ENCODE peak calls at places on chromosome 1, in nine cellular contexts. W is HFF-Myc, G is upper lobe of right lung, Y is omental fat pad, D is tibial artery, K is fibroblast of lung, M is stomach, B is lung, J is WTC11. H is an unnamed sample.

GRCh38 chr1:207619833-207620572 is 24.9 kb upstream of the CR1L start:
- DNase-seq in M (no peak), B (no peak), J (no peak), K (peak), G (no peak), D (no peak), W (peak), Y (no peak), H (peak)

GRCh38 chr1:26790551-26790953 is 2.8 kb downstream of the PIGV start:
- DNase-seq in D (no peak), K (no peak), G (no peak), M (no peak), B (no peak), W (no peak), Y (no peak), J (no peak), H (peak)

GRCh38 chr1:196608401-196609113 is at the start of gene KCNT2:
- DNase-seq in Y (no peak), M (peak), B (peak), W (peak), D (peak), J (peak), G (peak), K (peak), H (peak)

GRCh38 chr1:218371927-218372672 is 27.0 kb downstream of the TGFB2 start:
- DNase-seq in W (peak), K (peak), D (no peak), G (no peak), J (no peak), M (no peak), Y (no peak), B (no peak), H (peak)

GRCh38 chr1:226629896-226630550 is 81.5 kb downstream of the STUM start:
- DNase-seq in J (no peak), M (no peak), G (peak), Y (no peak), K (no peak), W (no peak), B (no peak), D (peak), H (no peak)

GRCh38 chr1:78091215-78091813 is 45.5 kb downstream of the GIPC2 start:
- DNase-seq in M (no peak), D (no peak), J (peak), G (no peak), B (no peak), W (no peak), K (no peak), Y (no peak), H (no peak)

GRCh38 chr1:218874313-218874712 is 299.4 kb upstream of the LYPLAL1 start:
- DNase-seq in J (no peak), B (no peak), K (peak), Y (no peak), G (no peak), M (no peak), D (no peak), W (no peak), H (peak)

GRCh38 chr1:84691139-84691783 is 1.0 kb upstream of the SSX2IP start:
- DNase-seq in J (no peak), M (no peak), B (no peak), D (no peak), K (peak), Y (no peak), W (no peak), G (no peak), H (no peak)

GRCh38 chr1:192575499-192576189 is at the start of gene RGS1:
- DNase-seq in D (peak), J (no peak), K (no peak), B (no peak), W (no peak), M (peak), Y (no peak), G (peak), H (no peak)

GRCh38 chr1:171940373-171940772 is 99.1 kb downstream of the DNM3 start:
- DNase-seq in K (no peak), W (no peak), G (no peak), B (no peak), M (no peak), D (no peak), Y (no peak), J (no peak), H (peak)

GRCh38 chr1:3348196-3348865 is 106.1 kb upstream of the ARHGEF16 start:
- DNase-seq in M (no peak), D (no peak), K (no peak), Y (no peak), W (no peak), G (no peak), J (no peak), B (no peak), H (no peak)

GRCh38 chr1:151340870-151341754 is 5.9 kb downstream of the RFX5 start:
- DNase-seq in Y (no peak), D (no peak), M (no peak), B (peak), W (peak), G (no peak), J (peak), K (peak), H (peak)

GRCh38 chr1:95583811-95584210 is 349.8 kb downstream of the RWDD3 start:
- DNase-seq in W (no peak), K (no peak), J (no peak), D (no peak), B (no peak), Y (no peak), G (no peak), M (no peak), H (no peak)

GRCh38 chr1:39701092-39701460 is 9.8 kb upstream of the HPCAL4 start:
- DNase-seq in K (peak), M (peak), Y (no peak), B (no peak), W (no peak), G (no peak), J (peak), D (no peak), H (peak)

GRCh38 chr1:66598670-66599069 is 64.7 kb downstream of the SGIP1 start:
- DNase-seq in K (peak), M (no peak), B (no peak), Y (no peak), W (peak), D (no peak), G (no peak), J (no peak), H (peak)

GRCh38 chr1:51210055-51210454 is 26.0 kb upstream of the RNF11 start:
- DNase-seq in B (no peak), W (no peak), M (no peak), Y (no peak), K (no peak), D (no peak), G (no peak), J (no peak), H (no peak)

GRCh38 chr1:61121631-61122030 is 39.3 kb downstream of the NFIA start:
- DNase-seq in B (no peak), W (no peak), G (no peak), D (no peak), M (no peak), K (no peak), J (no peak), Y (no peak), H (no peak)

GRCh38 chr1:29201595-29202051 is 19.9 kb upstream of the SRSF4 start:
- DNase-seq in Y (no peak), K (no peak), M (no peak), G (no peak), B (no peak), J (no peak), W (no peak), D (no peak), H (no peak)

GRCh38 chr1:214583113-214583512 is 19.9 kb upstream of the CENPF start:
- DNase-seq in D (no peak), K (no peak), Y (no peak), B (no peak), W (no peak), J (no peak), G (no peak), M (no peak), H (no peak)

GRCh38 chr1:207987164-207987563 is 76.2 kb upstream of the CD34 start:
- DNase-seq in G (no peak), J (no peak), W (no peak), B (no peak), K (peak), M (no peak), D (no peak), Y (no peak), H (no peak)

GRCh38 chr1:153635872-153636271 is 2.0 kb downstream of the CHTOP start:
- DNase-seq in K (no peak), M (no peak), G (peak), B (no peak), W (no peak), D (no peak), Y (no peak), J (no peak), H (no peak)

GRCh38 chr1:62613890-62614289 is 16.6 kb downstream of the ANGPTL3 start:
- DNase-seq in W (no peak), Y (no peak), D (no peak), K (peak), M (no peak), B (no peak), G (no peak), J (no peak), H (peak)

GRCh38 chr1:11434506-11434905 is 44.4 kb upstream of the DISP3 start:
- DNase-seq in J (no peak), M (no peak), B (no peak), W (no peak), K (no peak), D (no peak), G (no peak), Y (no peak), H (no peak)

GRCh38 chr1:239733995-239734394 is 347.6 kb downstream of the CHRM3 start:
- DNase-seq in Y (no peak), D (no peak), W (no peak), G (no peak), M (no peak), B (no peak), J (no peak), K (no peak), H (no peak)

GRCh38 chr1:56106551-56107277 is 472.6 kb downstream of the PLPP3 start:
- DNase-seq in G (no peak), J (no peak), M (no peak), K (no peak), W (no peak), D (no peak), B (no peak), Y (no peak), H (no peak)

GRCh38 chr1:97824200-97824599 is 96.6 kb downstream of the DPYD start:
- DNase-seq in G (no peak), Y (no peak), M (no peak), K (no peak), D (no peak), B (no peak), W (no peak), J (no peak), H (no peak)

GRCh38 chr1:226737819-226738420 is 1.2 kb downstream of the ITPKB start:
- DNase-seq in W (no peak), J (peak), B (peak), G (peak), K (peak), D (peak), Y (peak), M (peak), H (peak)

GRCh38 chr1:209743145-209743482 is 12.7 kb upstream of the TRAF3IP3 start:
- DNase-seq in G (no peak), M (peak), B (no peak), J (no peak), Y (no peak), K (peak), W (no peak), D (peak), H (peak)

GRCh38 chr1:67557731-67558448 is 127.1 kb upstream of the GADD45A start:
- DNase-seq in M (no peak), K (peak), D (no peak), J (no peak), B (no peak), G (no peak), W (no peak), Y (no peak), H (no peak)

GRCh38 chr1:154353460-154353904 is 28.2 kb downstream of the ATP8B2 start:
- DNase-seq in J (no peak), M (peak), D (no peak), K (peak), B (peak), G (no peak), W (peak), Y (no peak), H (peak)

GRCh38 chr1:161051219-161051618 is 5.4 kb upstream of the USF1 start:
- DNase-seq in D (no peak), M (no peak), Y (no peak), G (no peak), W (no peak), J (no peak), K (no peak), B (no peak), H (no peak)

GRCh38 chr1:62436039-62436465 is 797 bp upstream of the USP1 start:
- DNase-seq in M (peak), B (no peak), Y (peak), J (peak), D (no peak), G (peak), K (no peak), W (peak), H (no peak)

GRCh38 chr1:35726814-35727433 is 8.2 kb upstream of the C1orf216 start:
- DNase-seq in K (peak), B (peak), D (no peak), G (no peak), Y (no peak), J (peak), W (no peak), M (peak), H (peak)

GRCh38 chr1:214882621-214883020 is 199.9 kb upstream of the KCNK2 start:
- DNase-seq in K (no peak), D (no peak), B (no peak), M (no peak), W (no peak), Y (no peak), J (no peak), G (no peak), H (peak)

GRCh38 chr1:243503155-243503554 is 247.3 kb downstream of the SDCCAG8 start:
- DNase-seq in D (no peak), Y (no peak), K (peak), B (peak), G (no peak), J (no peak), W (no peak), M (no peak), H (no peak)

GRCh38 chr1:80799457-80799856 is 1001.3 kb upstream of the ADGRL2 start:
- DNase-seq in K (no peak), B (no peak), D (no peak), W (no peak), G (no peak), J (peak), Y (no peak), M (no peak), H (no peak)
- TF ChIP-seq CTCF in K (peak), B (no peak), D (no peak), W (no peak), G (no peak), J (peak), Y (no peak), M (no peak), H (no peak)

DNA sequence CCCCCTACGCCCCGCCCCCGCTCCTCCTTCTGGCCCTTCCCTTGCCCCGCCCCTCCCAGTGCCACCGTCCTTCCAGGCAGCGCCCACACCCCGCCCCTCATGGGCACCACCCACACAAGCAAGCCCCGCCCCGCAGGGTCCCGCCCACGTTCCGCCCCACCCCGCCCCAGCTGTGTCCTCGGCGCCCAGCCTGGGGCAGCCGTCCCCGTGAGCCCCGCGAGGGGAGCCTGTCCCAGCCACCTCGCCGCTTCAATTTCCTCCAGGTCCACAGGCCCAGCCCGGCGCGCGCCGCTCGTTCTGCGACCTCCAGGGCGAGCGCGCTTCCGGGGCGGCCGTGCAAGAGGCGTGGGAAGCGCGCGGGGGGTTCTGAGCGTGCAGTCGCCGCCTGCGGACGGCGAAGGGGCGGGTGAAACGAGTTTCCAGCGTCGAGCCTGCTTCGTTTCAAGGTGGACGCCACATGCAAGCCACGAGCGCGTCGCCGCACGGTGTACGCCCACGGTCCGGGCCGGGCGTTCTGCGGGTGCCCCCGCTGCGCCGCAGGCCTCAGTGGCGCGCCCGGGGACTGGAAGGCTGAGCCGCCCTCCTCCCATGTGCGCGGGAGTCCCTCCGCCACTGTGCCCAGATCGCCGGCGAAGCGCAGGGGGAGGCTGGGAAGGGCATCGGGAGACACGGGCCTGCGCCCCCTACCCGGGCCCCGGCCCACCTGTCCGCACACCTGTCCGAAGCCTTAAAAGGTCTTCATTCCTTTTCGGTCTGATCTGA is 10.8 kb upstream of the FAAP20 start:
- DNase-seq in J (peak), Y (peak), K (peak), W (no peak), B (peak), D (peak), M (peak), G (peak), H (peak)
- TF ChIP-seq CTCF in J (no peak), Y (no peak), K (no peak), W (no peak), B (no peak), D (no peak), M (peak), G (no peak), H (no peak)

GRCh38 chr1:114651893-114652292 is 18.0 kb downstream of the DENND2C start:
- DNase-seq in B (no peak), K (no peak), J (no peak), M (no peak), W (no peak), D (no peak), Y (no peak), G (no peak), H (no peak)
- TF ChIP-seq CTCF in B (no peak), K (no peak), J (no peak), M (no peak), W (no peak), D (no peak), Y (no peak), G (no peak), H (no peak)

GRCh38 chr1:182771187-182771984 is 18.2 kb upstream of the NPL start:
- DNase-seq in G (no peak), W (no peak), J (no peak), B (no peak), Y (no peak), D (no peak), M (no peak), K (no peak), H (no peak)
- TF ChIP-seq CTCF in G (no peak), W (no peak), J (no peak), B (no peak), Y (no peak), D (no peak), M (no peak), K (peak), H (peak)

GRCh38 chr1:79614762-79615161 is 608.2 kb upstream of the ADGRL4 start:
- DNase-seq in K (peak), M (no peak), D (no peak), J (no peak), B (no peak), W (no peak), Y (no peak), G (no peak), H (peak)

GRCh38 chr1:79617777-79618176 is 611.2 kb upstream of the ADGRL4 start:
- DNase-seq in D (no peak), G (no peak), Y (no peak), K (no peak), J (no peak), B (no peak), M (no peak), W (no peak), H (no peak)
- TF ChIP-seq CTCF in D (no peak), G (no peak), Y (no peak), K (peak), J (peak), B (no peak), M (no peak), W (peak), H (peak)

GRCh38 chr1:156690673-156691032 is 13.4 kb upstream of the NES start:
- DNase-seq in W (no peak), D (no peak), G (no peak), J (no peak), Y (no peak), B (no peak), M (no peak), K (no peak), H (no peak)

GRCh38 chr1:156691216-156691615 is 14.0 kb upstream of the NES start:
- DNase-seq in D (no peak), W (no peak), B (no peak), G (no peak), M (no peak), K (no peak), J (no peak), Y (no peak), H (no peak)

GRCh38 chr1:156692409-156692957 is 12.9 kb downstream of the CRABP2 start:
- DNase-seq in D (no peak), B (no peak), G (no peak), J (no peak), W (no peak), Y (no peak), K (no peak), M (peak), H (no peak)

GRCh38 chr1:156692958-156693857 is 12.2 kb downstream of the CRABP2 start:
- DNase-seq in Y (no peak), G (no peak), K (no peak), M (peak), W (no peak), B (peak), D (no peak), J (peak), H (no peak)

GRCh38 chr1:156691665-156692408 is 13.5 kb downstream of the CRABP2 start:
- DNase-seq in J (no peak), B (no peak), Y (no peak), M (no peak), G (peak), W (no peak), K (peak), D (no peak), H (no peak)
- TF ChIP-seq CTCF in J (no peak), B (no peak), Y (no peak), M (no peak), G (no peak), W (peak), K (peak), D (no peak), H (peak)